ENCODE peak calls at places on chromosomes 13 and 19, in ten cellular contexts. L is Calu3, R is progenitor cell of endocrine pancreas, V is ovary, D is GM13976, K is Peyer's patch, M is suprapubic skin, B is activated B cell treated with CpG ODN at 0.5 μM for 24 hours, F is nephron progenitor cell, O is body of pancreas. T is an unnamed sample.

GRCh38 chr19:31278555-31279435 is 70.4 kb downstream of the TSHZ3 start:
- DNase-seq in L (no peak), R (no peak), V (peak; percentile 25), D (no peak), K (peak; percentile 40), M (no peak), B (no peak), F (no peak), O (no peak), T (no peak)

GRCh38 chr19:44626067-44626624 is 12.8 kb downstream of the IGSF23 start:
- DNase-seq in L (peak; percentile 80), R (no peak), V (no peak), D (no peak), K (no peak), M (no peak), B (no peak), F (no peak), O (peak; percentile 79), T (no peak)

GRCh38 chr13:103188688-103189326 is 122.6 kb upstream of the SLC10A2 start:
- DNase-seq in L (no peak), R (no peak), V (no peak), D (peak; percentile 21), K (no peak), M (no peak), B (no peak), F (no peak), O (no peak), T (no peak)

GRCh38 chr19:17236831-17237543 is 8.7 kb downstream of the NR2F6 start:
- DNase-seq in L (no peak), R (no peak), V (no peak), D (no peak), K (no peak), M (no peak), B (no peak), F (no peak), O (no peak), T (no peak)

GRCh38 chr13:107743100-107743499 is 472.2 kb downstream of the LIG4 start:
- DNase-seq in L (no peak), R (no peak), V (no peak), D (no peak), K (no peak), M (no peak), B (no peak), F (no peak), O (no peak), T (no peak)

GRCh38 chr13:96781141-96781540 is 213.1 kb downstream of the OXGR1 start:
- DNase-seq in L (no peak), R (no peak), V (no peak), D (no peak), K (no peak), M (no peak), B (no peak), F (no peak), O (no peak), T (no peak)

GRCh38 chr13:72808917-72809500 is 27.1 kb downstream of the PIBF1 start:
- DNase-seq in L (no peak), R (no peak), V (no peak), D (peak; percentile 11), K (no peak), M (no peak), B (no peak), F (no peak), O (no peak), T (no peak)

GRCh38 chr13:35165205-35165604 is 223.1 kb downstream of the NBEA start:
- DNase-seq in L (no peak), R (no peak), V (no peak), D (no peak), K (no peak), M (no peak), B (no peak), F (no peak), O (no peak), T (no peak)

GRCh38 chr13:35796627-35797026 is 320.1 kb upstream of the MAB21L1 start:
- DNase-seq in L (no peak), R (no peak), V (no peak), D (no peak), K (no peak), M (no peak), B (no peak), F (no peak), O (no peak), T (no peak)

GRCh38 chr13:99269627-99270252 is 11.6 kb upstream of the GPR18 start:
- DNase-seq in L (no peak), R (no peak), V (no peak), D (peak; percentile 26), K (no peak), M (no peak), B (no peak), F (no peak), O (no peak), T (no peak)

GRCh38 chr13:39483326-39483725 is 119.7 kb downstream of the LHFPL6 start:
- DNase-seq in L (no peak), R (no peak), V (no peak), D (no peak), K (no peak), M (no peak), B (no peak), F (no peak), O (no peak), T (no peak)

DNA sequence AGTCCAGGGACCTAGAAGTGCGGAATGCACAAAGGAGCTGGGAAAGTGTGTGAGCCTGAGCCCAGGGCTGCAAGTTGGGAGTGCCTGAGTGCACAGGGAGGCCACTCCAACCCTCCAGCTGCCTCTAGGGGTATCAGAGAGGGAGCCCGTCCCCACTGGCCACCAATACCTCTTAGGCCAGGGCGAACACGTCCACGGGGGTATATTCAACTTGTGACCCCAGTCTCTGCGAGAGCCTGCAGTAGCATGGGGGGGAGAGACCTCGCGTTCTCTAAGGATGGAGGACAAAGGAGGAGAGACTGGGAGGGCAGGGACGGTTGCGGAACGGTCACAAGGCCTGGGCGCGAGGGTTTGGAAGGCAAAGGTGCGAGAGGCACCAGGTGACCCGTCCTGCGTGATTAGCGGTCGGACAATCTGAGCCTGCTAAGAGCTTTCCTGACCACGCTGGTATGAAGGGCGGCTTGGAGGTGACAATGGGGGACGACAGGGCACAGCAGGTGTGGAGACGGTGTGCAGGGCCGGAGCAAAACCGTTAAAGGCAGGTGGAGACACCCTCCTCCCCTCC is 676 bp downstream of the CD320 start:
- DNase-seq in L (no peak), R (peak; percentile 9), V (no peak), D (no peak), K (no peak), M (peak; percentile 76), B (no peak), F (no peak), O (peak; percentile 16), T (no peak)
- TF ChIP-seq CTCF in L (no peak), R (peak; percentile 30), V (no peak), D (no peak), K (no peak), M (no peak), B (no peak), F (no peak), O (no peak), T (no peak)

GRCh38 chr19:41895745-41896580 is 13.0 kb downstream of the ARHGEF1 start:
- DNase-seq in L (no peak), R (no peak), V (no peak), D (no peak), K (no peak), M (no peak), B (no peak), F (no peak), O (no peak), T (no peak)
- TF ChIP-seq CTCF in L (peak; percentile 29), R (peak; percentile 48), V (no peak), D (no peak), K (no peak), M (no peak), B (no peak), F (no peak), O (no peak), T (peak; percentile 8)

DNA sequence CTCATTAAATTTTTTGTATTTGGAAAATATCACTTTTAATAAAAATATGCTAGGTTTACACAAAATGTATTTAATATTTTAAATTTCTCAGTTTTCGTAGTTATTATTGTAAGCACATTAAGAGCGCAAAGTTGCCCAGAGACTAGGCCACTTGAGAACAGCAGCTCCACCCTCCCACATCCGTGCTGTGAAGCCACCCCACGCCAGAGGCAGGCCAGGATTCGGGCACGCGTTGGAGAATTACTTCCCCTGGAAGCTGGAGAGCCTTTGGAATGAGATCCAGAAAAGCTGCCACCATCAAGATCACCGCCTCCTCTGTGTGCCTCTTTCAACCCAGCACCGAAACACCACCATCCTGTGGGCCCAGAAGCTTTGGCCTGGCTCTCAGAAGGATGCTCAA is 41.0 kb upstream of the SPACA7 start:
- DNase-seq in L (no peak), R (no peak), V (no peak), D (no peak), K (no peak), M (no peak), B (no peak), F (no peak), O (no peak), T (no peak)
- TF ChIP-seq CTCF in L (no peak), R (no peak), V (no peak), D (no peak), K (no peak), M (no peak), B (no peak), F (no peak), O (no peak), T (no peak)

GRCh38 chr19:54096642-54097106 is 3.9 kb downstream of the OSCAR start:
- DNase-seq in L (peak; percentile 22), R (no peak), V (no peak), D (no peak), K (peak; percentile 67), M (no peak), B (no peak), F (no peak), O (no peak), T (no peak)
- TF ChIP-seq CTCF in L (no peak), R (no peak), V (no peak), D (peak; percentile 23), K (no peak), M (no peak), B (no peak), F (no peak), O (peak; percentile 11), T (peak; percentile 34)

GRCh38 chr13:21176195-21176981 is at the start of the genes MRPL57 and SKA3:
- DNase-seq in L (peak; percentile 91), R (peak; percentile 94), V (peak; percentile 95), D (peak; percentile 98), K (peak; percentile 96), M (peak; percentile 94), B (peak; percentile 97), F (peak; percentile 93), O (peak; percentile 93), T (peak; percentile 71)
- TF ChIP-seq CTCF in L (no peak), R (peak; percentile 30), V (peak; percentile 39), D (no peak), K (no peak), M (peak; percentile 16), B (no peak), F (no peak), O (peak; percentile 55), T (no peak)

T was measured in D721Med.